ENCODE peak calls at places on chromosomes 4 and X, in five cellular contexts. H, W, Z, L and I are unnamed samples.
A peak's percentile ranks its signal among the peaks of the same experiment; 100 is the strongest.

GRCh38 chr4:24730256-24731001 is 64.9 kb upstream of the SOD3 start:
- DNase-seq in H (no peak), W (no peak), Z (no peak), L (no peak), I (no peak)

GRCh38 chrX:144586756-144587155 is 660.5 kb upstream of the SPANXN1 start:
- DNase-seq in H (no peak), W (peak; percentile 29), Z (no peak), L (peak; percentile 8), I (no peak)

GRCh38 chrX:37060999-37061398 is 52.8 kb downstream of the FAM47C start:
- DNase-seq in H (peak; percentile 26), W (peak; percentile 37), Z (peak; percentile 18), L (peak; percentile 68), I (peak; percentile 24)

GRCh38 chrX:67334323-67334722 is 209.5 kb upstream of the AR start:
- DNase-seq in H (no peak), W (no peak), Z (no peak), L (no peak), I (no peak)

GRCh38 chr4:83043801-83044407 is 8.9 kb downstream of the COPS4 start:
- DNase-seq in H (no peak), W (no peak), Z (no peak), L (no peak), I (no peak)

GRCh38 chr4:56674984-56675383 is 6.1 kb downstream of the HOPX start:
- DNase-seq in H (no peak), W (no peak), Z (no peak), L (no peak), I (no peak)

GRCh38 chr4:83947811-83948210 is 411.9 kb downstream of the GPAT3 start:
- DNase-seq in H (no peak), W (no peak), Z (no peak), L (no peak), I (no peak)

GRCh38 chr4:129014566-129015509 is 78.5 kb downstream of the SCLT1 start:
- DNase-seq in H (no peak), W (no peak), Z (no peak), L (no peak), I (no peak)

GRCh38 chrX:108198420-108198819 is 106.8 kb downstream of the ATG4A start:
- DNase-seq in H (no peak), W (no peak), Z (no peak), L (peak; percentile 16), I (no peak)

GRCh38 chr4:105990933-105991332 is 95.7 kb downstream of the NPNT start:
- DNase-seq in H (peak; percentile 54), W (no peak), Z (peak; percentile 23), L (peak; percentile 59), I (no peak)

GRCh38 chrX:2696698-2697215 is 5.7 kb downstream of the CD99 start:
- DNase-seq in H (no peak), W (no peak), Z (no peak), L (no peak), I (peak; percentile 38)

GRCh38 chr4:39699676-39700409 is 1.9 kb downstream of the UBE2K start:
- DNase-seq in H (no peak), W (peak; percentile 7), Z (no peak), L (no peak), I (peak; percentile 30)

GRCh38 chrX:2889045-2889605 is 40.0 kb downstream of the ARSD start:
- DNase-seq in H (no peak), W (no peak), Z (no peak), L (no peak), I (no peak)

GRCh38 chrX:34656467-34656841 is 631 bp downstream of the TMEM47 start:
- DNase-seq in H (no peak), W (no peak), Z (no peak), L (peak; percentile 19), I (no peak)

GRCh38 chr4:101332424-101332823 is 14.9 kb downstream of the PPP3CA start:
- DNase-seq in H (no peak), W (no peak), Z (no peak), L (no peak), I (no peak)

GRCh38 chrX:146224442-146224841 is 406.8 kb downstream of the SLITRK2 start:
- DNase-seq in H (no peak), W (peak; percentile 35), Z (no peak), L (peak; percentile 5), I (no peak)

GRCh38 chr4:169054879-169055278 is 44.8 kb upstream of the CBR4 start:
- DNase-seq in H (no peak), W (no peak), Z (no peak), L (no peak), I (no peak)

GRCh38 chrX:42602136-42602535 is 175.8 kb downstream of the PPP1R2C start:
- DNase-seq in H (no peak), W (no peak), Z (no peak), L (no peak), I (no peak)

GRCh38 chr4:105548483-105548882 is 3.9 kb upstream of the ARHGEF38 start:
- DNase-seq in H (no peak), W (no peak), Z (no peak), L (no peak), I (no peak)

DNA sequence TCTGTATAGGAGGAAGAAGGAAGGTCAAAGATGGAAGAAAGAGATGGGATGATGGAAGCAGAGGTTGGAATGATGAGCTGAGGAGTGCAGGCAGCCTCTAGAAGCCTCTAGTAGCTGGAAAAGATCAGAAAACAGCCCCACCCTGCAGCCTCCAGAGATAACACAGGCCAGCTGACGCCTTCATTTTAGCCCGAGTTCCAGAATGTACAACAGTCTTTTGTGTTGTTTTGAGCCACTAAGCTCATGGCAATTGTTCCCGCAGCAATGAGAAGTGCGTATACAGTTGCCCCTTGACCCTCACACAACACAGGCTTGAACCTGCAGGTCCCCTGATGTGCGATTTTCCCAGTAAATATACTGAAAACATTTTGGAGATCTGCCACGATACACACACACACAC is 72.0 kb downstream of the WFS1 start:
- DNase-seq in H (no peak), W (no peak), Z (no peak), L (no peak), I (no peak)
- H3K9me3 ChIP-seq in H (no peaks in the 10 kb centered on the region), W (no peaks in the 10 kb centered on the region), Z (no peaks in the 10 kb centered on the region), L (no peaks in the 10 kb centered on the region), I (no peaks in the 10 kb centered on the region)

GRCh38 chr4:76926841-76927240 is 22.7 kb upstream of the SEPTIN11 start:
- DNase-seq in H (no peak), W (no peak), Z (no peak), L (no peak), I (no peak)

GRCh38 chr4:76930721-76931481 is 18.7 kb upstream of the SEPTIN11 start:
- DNase-seq in H (no peak), W (no peak), Z (no peak), L (no peak), I (no peak)

DNA sequence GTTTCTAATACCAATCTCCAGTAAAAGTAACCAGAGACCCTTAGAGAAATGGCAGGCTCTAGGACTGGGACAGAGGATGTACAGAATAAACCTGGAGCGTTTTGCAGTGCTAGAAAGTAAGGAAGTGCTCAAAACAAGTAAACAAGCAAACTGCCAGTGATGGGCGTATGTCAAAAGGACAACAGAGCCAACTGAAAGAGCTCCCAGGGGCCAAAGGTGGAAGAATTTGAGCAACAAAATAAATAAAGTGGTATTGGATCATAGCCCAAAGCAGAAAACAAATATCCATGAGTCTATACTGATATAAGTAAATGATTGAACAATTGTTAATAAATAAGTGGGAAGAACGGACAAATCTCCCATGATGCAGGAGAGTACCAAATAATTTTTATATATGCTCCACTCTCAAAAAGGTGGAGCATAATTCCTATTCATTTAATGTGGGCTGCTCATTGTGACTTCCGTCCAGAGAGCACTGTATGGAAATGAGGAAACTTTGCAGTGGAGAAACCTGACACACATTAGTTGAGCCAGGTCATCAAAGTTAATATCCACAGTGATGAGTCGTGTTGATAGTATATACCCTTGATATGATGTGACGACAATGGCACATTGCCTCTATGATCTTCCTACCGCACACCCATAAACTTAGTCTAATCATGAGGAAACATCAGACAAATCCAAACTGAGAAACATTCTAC is 17.8 kb upstream of the SEPTIN11 start:
- DNase-seq in H (no peak), W (no peak), Z (no peak), L (no peak), I (no peak)
- TF ChIP-seq EZH2phosphoT487 in H (no peak), W (no peak), Z (no peak), L (no peak), I (no peak)

GRCh38 chrX:44203791-44204190 is 139.7 kb downstream of the EFHC2 start:
- DNase-seq in H (peak; percentile 12), W (no peak), Z (no peak), L (no peak), I (no peak)
- TF ChIP-seq CTCF in H (peak; percentile 23), W (no peak), Z (no peak), L (no peak), I (peak; percentile 21)

GRCh38 chr4:96739101-96739500 is 899.2 kb downstream of the PDHA2 start:
- DNase-seq in H (no peak), W (no peak), Z (no peak), L (no peak), I (no peak)

GRCh38 chr4:96742332-96743014 is 902.6 kb downstream of the PDHA2 start:
- DNase-seq in H (no peak), W (no peak), Z (no peak), L (no peak), I (no peak)
- H3K9me3 ChIP-seq in H (no peaks in the 10 kb centered on the region), W (no peaks in the 10 kb centered on the region), Z (no peaks in the 10 kb centered on the region), L (no peaks in the 10 kb centered on the region), I (no peaks in the 10 kb centered on the region)

GRCh38 chr4:99759988-99760387 is 56.6 kb upstream of the DAPP1 start:
- DNase-seq in H (no peak), W (no peak), Z (no peak), L (no peak), I (no peak)

GRCh38 chr4:99759346-99759984 is 57.2 kb upstream of the DAPP1 start:
- DNase-seq in H (no peak), W (no peak), Z (no peak), L (no peak), I (no peak)

GRCh38 chr4:99762728-99763127 is 53.9 kb upstream of the DAPP1 start:
- DNase-seq in H (no peak), W (no peak), Z (no peak), L (no peak), I (no peak)

DNA sequence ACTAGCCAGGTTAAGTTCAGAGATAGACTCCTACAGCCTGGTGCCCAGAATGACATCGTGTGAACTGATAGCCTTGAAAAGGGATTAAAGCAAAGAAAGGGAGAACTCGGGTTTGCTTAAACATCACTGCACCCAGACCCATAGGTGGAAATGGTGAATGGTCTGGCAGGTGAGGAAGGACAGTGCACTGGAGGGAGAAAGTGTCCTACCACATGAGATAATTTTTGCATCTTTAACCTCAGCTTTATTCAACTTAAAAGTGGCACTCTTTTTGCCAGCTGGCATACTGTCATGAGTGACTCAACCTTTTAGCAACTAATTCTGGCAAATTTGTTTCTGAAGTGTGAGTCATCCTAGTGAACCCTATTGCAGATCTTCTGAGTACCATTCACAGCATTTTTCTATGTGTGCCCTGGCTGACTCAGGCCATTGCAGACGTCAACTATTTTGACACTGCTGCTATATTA is 53.0 kb upstream of the DAPP1 start:
- DNase-seq in H (peak; percentile 49), W (no peak), Z (no peak), L (peak; percentile 24), I (no peak)
- TF ChIP-seq EZH2phosphoT487 in H (no peak), W (no peak), Z (no peak), L (no peak), I (no peak)